ENCODE peak calls at places on chromosomes 11 and 22, in ten cellular contexts. X is IMR-90, H is esophagus muscularis mucosa, F is Peyer's patch, B is uterus, Z is stomach, C is body of pancreas, R is GM12878, N is A549, K is breast epithelium. U is an unnamed sample. For H3K4me1, the result is how much of the 10 kb centered on the place peaks cover.

GRCh38 chr11:107653077-107653476 is 58.8 kb downstream of the SLN start:
- DNase-seq in C (no peak), F (no peak), R (no peak), Z (no peak), N (no peak), K (no peak), B (no peak), X (no peak), H (no peak), U (no peak)

GRCh38 chr11:77557553-77557952 is 32.2 kb upstream of the AQP11 start:
- DNase-seq in F (no peak), H (no peak), R (no peak), Z (no peak), N (peak), B (no peak), C (no peak), X (peak), K (no peak), U (no peak)

GRCh38 chr11:9982127-9982795 is 311.8 kb downstream of the SBF2 start:
- DNase-seq in K (no peak), X (no peak), B (no peak), H (no peak), F (no peak), Z (no peak), R (no peak), C (no peak), N (peak), U (no peak)

GRCh38 chr11:111725621-111726020 is 40.6 kb downstream of the PPP2R1B start:
- DNase-seq in H (no peak), B (no peak), R (no peak), Z (no peak), C (no peak), F (no peak), K (no peak), X (no peak), N (no peak), U (no peak)

GRCh38 chr11:47408598-47409439 is 429 bp downstream of the SLC39A13 start:
- DNase-seq in N (peak), C (peak), K (peak), B (peak), F (no peak), Z (peak), R (no peak), X (peak), H (no peak), U (peak)

GRCh38 chr11:46114378-46114777 is 6.9 kb downstream of the PHF21A start:
- DNase-seq in R (no peak), X (no peak), C (no peak), Z (no peak), K (no peak), H (no peak), N (no peak), F (no peak), B (no peak), U (no peak)

GRCh38 chr22:25955323-25955722 is 213.3 kb downstream of the MYO18B start:
- DNase-seq in B (no peak), H (no peak), C (no peak), F (no peak), Z (no peak), R (no peak), K (no peak), N (no peak), X (no peak), U (no peak)

GRCh38 chr11:58573451-58574104 is 2.1 kb downstream of the LPXN start:
- DNase-seq in C (peak), K (no peak), B (peak), X (peak), Z (no peak), F (no peak), R (no peak), N (peak), H (peak), U (no peak)

GRCh38 chr11:36380296-36381004 is 84.4 kb downstream of the PRR5L start:
- DNase-seq in X (no peak), Z (no peak), K (no peak), R (no peak), B (no peak), C (no peak), N (no peak), H (no peak), F (no peak), U (no peak)

GRCh38 chr11:94325681-94326080 is 21.3 kb downstream of the IZUMO1R start:
- DNase-seq in B (no peak), X (peak), C (peak), F (peak), N (peak), H (no peak), Z (peak), R (peak), K (no peak), U (no peak)

GRCh38 chr22:36295247-36295646 is 42.3 kb downstream of the APOL1 start:
- DNase-seq in N (no peak), X (no peak), R (no peak), F (no peak), Z (no peak), B (no peak), C (no peak), K (no peak), H (no peak), U (no peak)

GRCh38 chr22:49208003-49208402 is 619.7 kb downstream of the BRD1 start:
- DNase-seq in H (no peak), X (no peak), Z (peak), K (peak), C (no peak), F (peak), N (no peak), R (no peak), B (no peak), U (no peak)

GRCh38 chr11:72758690-72759389 is 6.6 kb upstream of the ARAP1 start:
- DNase-seq in N (no peak), K (no peak), R (no peak), X (peak), H (no peak), B (peak), C (peak), Z (no peak), F (no peak), U (peak)

GRCh38 chr11:64359712-64360402 is 895 bp downstream of the RPS6KA4 start:
- DNase-seq in R (no peak), B (no peak), H (no peak), X (no peak), N (no peak), K (no peak), F (no peak), Z (peak), C (no peak), U (no peak)

GRCh38 chr11:128411812-128412211 is 175.5 kb downstream of the ETS1 start:
- DNase-seq in N (no peak), R (no peak), B (no peak), F (no peak), Z (no peak), C (no peak), K (no peak), H (peak), X (no peak), U (no peak)

GRCh38 chr22:38727123-38727522 is 21.4 kb downstream of the GTPBP1 start:
- DNase-seq in B (no peak), N (no peak), Z (no peak), R (no peak), K (peak), H (no peak), C (no peak), X (no peak), F (no peak), U (no peak)

GRCh38 chr22:21916309-21916918 is 36.2 kb downstream of the PPM1F start:
- DNase-seq in X (no peak), F (no peak), K (no peak), H (no peak), Z (no peak), N (no peak), C (no peak), R (no peak), B (no peak), U (no peak)

GRCh38 chr22:38431266-38432010 is 23.6 kb downstream of the KCNJ4 start:
- DNase-seq in K (no peak), B (no peak), Z (no peak), C (no peak), F (no peak), R (no peak), N (no peak), H (no peak), X (no peak), U (peak)

GRCh38 chr11:133819114-133819513 is 26.2 kb downstream of the SPATA19 start:
- DNase-seq in N (no peak), Z (no peak), B (no peak), C (no peak), F (no peak), H (no peak), X (no peak), R (no peak), K (no peak), U (no peak)

GRCh38 chr22:47177334-47177815 is 414.9 kb downstream of the TBC1D22A start:
- DNase-seq in K (peak), N (no peak), X (no peak), C (no peak), R (no peak), F (no peak), Z (no peak), H (no peak), B (no peak), U (peak)

GRCh38 chr11:72693271-72693968 is 19.2 kb upstream of the PDE2A start:
- DNase-seq in Z (no peak), K (no peak), N (no peak), F (no peak), C (no peak), H (no peak), R (no peak), X (no peak), B (no peak), U (no peak)

GRCh38 chr22:39223091-39223710 is 21.6 kb downstream of the PDGFB start:
- DNase-seq in R (no peak), B (no peak), Z (no peak), K (no peak), C (no peak), N (no peak), H (no peak), X (no peak), F (no peak), U (no peak)

GRCh38 chr11:70863988-70864387 is 388.4 kb downstream of the SHANK2 start:
- DNase-seq in F (no peak), C (no peak), R (no peak), K (no peak), N (no peak), H (no peak), B (no peak), X (no peak), Z (no peak), U (no peak)

GRCh38 chr11:116882386-116882785 is 45.0 kb upstream of the APOA1 start:
- DNase-seq in X (peak), H (no peak), B (no peak), K (no peak), C (no peak), N (no peak), Z (no peak), R (no peak), F (no peak), U (no peak)

GRCh38 chr11:28384418-28384817 is 276.2 kb downstream of the METTL15 start:
- DNase-seq in Z (no peak), F (no peak), C (no peak), K (no peak), H (no peak), B (no peak), X (peak), R (no peak), N (peak), U (no peak)

GRCh38 chr22:47625013-47625385 is 862.5 kb downstream of the TBC1D22A start:
- DNase-seq in X (no peak), Z (no peak), B (no peak), R (no peak), H (no peak), K (no peak), N (no peak), C (no peak), F (peak), U (no peak)

GRCh38 chr11:16612801-16613400 is 125.5 kb upstream of the C11orf58 start:
- DNase-seq in K (no peak), F (no peak), Z (no peak), N (no peak), B (no peak), R (no peak), H (no peak), C (no peak), X (peak), U (no peak)

GRCh38 chr22:42743501-42743991 is 22.9 kb upstream of the A4GALT start:
- DNase-seq in H (no peak), N (no peak), Z (no peak), K (no peak), B (peak), X (no peak), R (no peak), C (peak), F (no peak), U (peak)

GRCh38 chr11:129286813-129287212 is 88.8 kb upstream of the BARX2 start:
- DNase-seq in N (no peak), Z (no peak), B (no peak), R (no peak), K (no peak), C (no peak), X (peak), F (no peak), H (no peak), U (no peak)

GRCh38 chr11:72641900-72642814 is 32.1 kb downstream of the PDE2A start:
- DNase-seq in R (no peak), Z (peak), H (no peak), B (peak), N (peak), C (peak), F (peak), X (no peak), K (no peak), U (peak)

GRCh38 chr22:50727678-50728522 is 10.1 kb upstream of the ACR start:
- DNase-seq in R (no peak), C (no peak), K (peak), F (no peak), H (no peak), N (no peak), X (no peak), B (no peak), Z (no peak), U (peak)

GRCh38 chr22:22059476-22060002 is 77.0 kb upstream of the TOP3B start:
- DNase-seq in B (no peak), X (no peak), F (no peak), C (no peak), K (no peak), N (no peak), R (no peak), H (peak), Z (no peak), U (no peak)

DNA sequence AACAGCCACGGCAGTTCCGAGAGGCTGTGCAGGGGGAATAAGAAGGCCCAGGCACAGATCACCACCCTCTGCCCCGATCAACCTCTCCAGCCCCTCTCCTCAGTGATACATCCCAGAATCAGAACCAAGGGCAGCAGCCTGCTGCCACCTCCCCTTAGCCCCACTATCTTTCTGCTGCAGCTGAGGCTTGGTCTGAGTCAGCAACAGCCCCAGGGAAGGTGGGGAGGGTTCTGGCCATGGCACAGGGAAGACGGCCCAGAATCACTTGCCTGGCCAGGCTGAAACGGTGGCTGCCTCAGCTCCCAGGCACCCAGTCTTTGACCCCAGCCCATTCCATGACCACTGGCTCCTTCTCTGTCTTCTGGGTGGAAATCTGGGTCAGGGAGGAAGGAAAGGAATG is 2.3 kb downstream of the CHID1 start:
- DNase-seq in B (no peak), Z (no peak), C (no peak), N (no peak), F (no peak), R (no peak), H (no peak), K (no peak), X (no peak), U (no peak)
- TF ChIP-seq POLR2A in B (no peak), Z (no peak), C (no peak), N (no peak), F (no peak), R (no peak), H (no peak), K (no peak), X (no peak), U (no peak)

DNA sequence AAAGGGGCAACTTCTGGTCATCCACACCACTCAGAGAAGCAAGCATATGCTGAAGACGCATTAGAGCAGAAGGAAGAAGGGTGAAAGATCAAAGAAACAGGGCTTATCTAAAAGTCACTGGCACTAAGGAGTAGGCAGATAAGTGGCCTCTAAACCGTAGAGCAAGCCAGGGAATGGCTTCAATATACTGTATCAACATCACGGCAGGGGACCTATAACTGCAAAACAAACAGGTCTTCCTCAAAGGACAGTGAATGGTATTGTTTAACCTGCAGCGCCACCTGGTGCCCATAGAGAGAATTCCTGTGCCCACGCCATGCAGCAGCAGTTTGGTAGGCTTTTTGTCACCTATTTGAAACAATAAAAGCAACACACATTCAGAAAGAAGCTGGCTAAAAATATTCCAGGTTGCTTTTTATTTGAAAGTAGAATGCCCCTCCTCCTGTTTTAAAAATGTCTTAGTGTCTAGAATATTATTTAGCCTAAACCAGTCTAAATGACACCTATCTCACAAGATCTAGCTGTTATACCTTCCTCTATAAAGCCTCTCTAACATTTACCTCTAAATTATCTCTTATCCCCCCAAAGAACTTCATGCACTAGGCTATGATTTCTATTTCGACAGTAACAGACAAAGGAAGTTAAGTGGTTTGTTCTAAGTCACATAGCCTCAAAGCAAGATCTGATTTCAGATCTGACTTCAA is 21.8 kb downstream of the SNX19 start:
- DNase-seq in Z (peak), X (peak), B (peak), H (no peak), K (peak), R (peak), C (peak), F (peak), N (peak), U (peak)
- H3K4me1 ChIP-seq in Z (half or more), X (under half), B (under half), H (half or more), K (under half), R (under half), C (under half), F (under half), N (under half), U (half or more)

GRCh38 chr11:13009921-13010736 is 1.0 kb downstream of the RASSF10 start:
- DNase-seq in K (no peak), N (peak), Z (peak), R (no peak), B (no peak), C (peak), H (peak), F (peak), X (peak), U (no peak)

GRCh38 chr11:13009476-13009920 is 382 bp downstream of the RASSF10 start:
- DNase-seq in N (no peak), K (no peak), C (no peak), R (no peak), H (no peak), F (no peak), X (no peak), B (no peak), Z (no peak), U (no peak)

GRCh38 chr11:13007182-13007581 is 1.9 kb upstream of the RASSF10 start:
- DNase-seq in N (no peak), C (no peak), X (no peak), Z (no peak), R (no peak), F (no peak), B (no peak), H (peak), K (no peak), U (no peak)

GRCh38 chr11:13007702-13008435 is 1.2 kb upstream of the RASSF10 start:
- DNase-seq in F (no peak), C (no peak), B (no peak), H (peak), R (no peak), K (no peak), N (peak), X (no peak), Z (peak), U (no peak)

DNA sequence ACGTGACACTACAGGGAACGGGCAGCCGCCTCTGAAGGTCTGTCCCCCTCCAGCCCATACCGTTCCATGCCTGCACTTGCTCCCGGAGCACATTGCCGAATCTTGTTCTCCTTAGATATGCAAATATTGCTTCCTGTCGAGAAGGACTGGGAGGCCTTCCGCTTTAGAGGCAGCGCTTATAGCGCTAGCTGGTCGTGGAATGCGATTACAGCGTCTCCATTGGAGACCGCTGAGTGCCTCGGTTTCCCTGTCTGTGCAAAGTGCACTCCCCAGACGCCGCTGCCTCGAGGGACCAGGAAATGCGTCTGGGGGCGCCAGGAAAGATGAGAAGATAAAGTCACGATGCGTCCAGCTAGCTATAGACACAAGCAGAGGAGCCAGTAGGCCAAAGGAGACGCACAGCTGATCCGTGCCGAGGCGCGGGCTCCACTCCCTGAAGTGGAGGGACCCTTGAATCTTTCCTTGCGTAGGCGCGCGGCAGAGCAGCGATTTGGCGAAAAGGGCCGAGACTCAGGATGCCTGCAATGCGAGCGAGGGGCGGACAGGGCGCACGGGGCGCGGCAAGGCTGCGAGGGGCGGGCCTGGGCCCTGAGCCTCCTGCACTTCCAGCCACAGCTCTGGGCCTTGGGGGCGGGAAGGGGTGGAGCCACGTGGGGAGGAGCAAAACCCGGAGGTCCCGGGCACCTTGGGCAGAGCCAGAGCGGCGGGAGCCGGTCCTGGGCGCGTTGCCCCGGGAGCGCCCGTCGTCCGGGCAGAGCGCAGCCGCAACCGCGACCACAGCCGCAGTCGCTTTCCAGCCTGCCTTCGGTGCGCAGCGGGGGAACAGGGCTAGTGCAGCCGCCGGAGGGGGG is at the start of gene RASSF10:
- DNase-seq in R (no peak), Z (peak), N (peak), K (peak), H (no peak), F (peak), B (no peak), X (no peak), C (peak), U (peak)
- TF ChIP-seq POLR2A in R (no peak), Z (no peak), N (peak), K (peak), H (no peak), F (peak), B (peak), X (no peak), C (no peak), U (no peak)

DNA sequence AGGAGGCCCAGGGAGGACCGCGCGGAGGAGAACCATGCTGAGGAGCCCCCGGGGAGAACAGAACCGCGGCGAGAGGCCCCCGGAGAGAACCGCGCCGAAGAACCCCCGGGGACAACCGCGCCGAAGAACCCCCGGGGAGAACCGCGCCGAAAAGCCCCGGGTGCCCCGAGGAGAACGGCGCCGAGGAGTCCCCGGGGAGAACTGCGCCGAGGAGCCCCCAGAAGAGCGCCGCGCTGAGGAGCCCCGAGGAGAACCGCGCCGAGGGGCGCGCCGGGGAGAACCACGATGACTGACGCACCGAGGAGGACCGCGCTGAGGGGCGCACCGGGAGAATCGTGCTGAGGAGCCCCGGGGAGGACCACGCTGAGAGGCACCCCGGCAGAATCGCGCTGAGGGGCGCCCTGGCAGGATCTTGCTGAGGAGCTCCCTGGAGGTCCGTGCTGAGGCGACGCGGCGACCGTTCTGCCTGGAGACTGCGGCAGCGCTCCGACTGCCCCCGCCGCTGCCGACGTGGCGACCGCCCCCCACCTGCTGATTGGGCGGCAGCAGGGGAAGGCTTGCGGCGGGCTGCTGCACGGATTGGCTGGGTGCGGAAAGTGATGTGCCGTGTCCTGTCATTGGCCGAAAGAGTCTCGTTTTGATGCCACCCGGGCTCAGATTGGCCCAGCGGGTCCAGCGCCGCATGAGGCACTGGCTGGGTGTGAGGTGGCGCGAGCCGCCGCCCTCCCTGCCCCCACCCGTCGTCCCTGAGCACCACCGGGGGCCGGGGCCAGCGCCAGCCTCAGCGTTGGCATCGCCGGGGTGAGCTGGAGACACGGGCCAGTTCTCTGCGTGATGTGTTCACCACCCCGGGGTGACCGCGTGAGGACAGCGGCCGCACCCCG is at the start of gene KCNQ1OT1:
- DNase-seq in B (peak), Z (peak), C (peak), F (peak), K (peak), X (peak), N (peak), R (peak), H (peak), U (peak)
- H3K4me1 ChIP-seq in B (under half), Z (half or more), C (under half), F (under half), K (under half), X (under half), N (under half), R (under half), H (under half), U (under half)